ENCODE peak calls at places on chromosomes 2 and 18, in seven cellular contexts. One of them, this sample, is unnamed.

GRCh38 chr2:224217962-224218347 is 178.9 kb upstream of the SERPINE2 start:
- DNase-seq in H1: no peak
- DNase-seq in IMR-90: peak; percentile 90
- DNase-seq in mesendoderm: no peak
- DNase-seq in neuronal stem cell: no peak
- DNase-seq in mesenchymal stem cell: no peak
- DNase-seq in trophoblast cell: no peak
- DNase-seq in this sample: no peak

GRCh38 chr2:196849895-196850294 is 40.7 kb upstream of the C2orf66 start:
- DNase-seq in IMR-90: peak; percentile 45
- DNase-seq in trophoblast cell: no peak
- DNase-seq in mesenchymal stem cell: peak; percentile 19
- DNase-seq in neuronal stem cell: no peak
- DNase-seq in H1: no peak
- DNase-seq in mesendoderm: peak; percentile 43
- DNase-seq in this sample: no peak

GRCh38 chr18:77173274-77174030 is 40.9 kb upstream of the MBP start:
- DNase-seq in IMR-90: no peak
- DNase-seq in trophoblast cell: no peak
- DNase-seq in mesendoderm: no peak
- DNase-seq in neuronal stem cell: no peak
- DNase-seq in mesenchymal stem cell: no peak
- DNase-seq in H1: no peak
- DNase-seq in this sample: no peak

GRCh38 chr18:54134053-54134452 is 90.4 kb downstream of the MBD2 start:
- DNase-seq in mesenchymal stem cell: no peak
- DNase-seq in H1: no peak
- DNase-seq in IMR-90: no peak
- DNase-seq in neuronal stem cell: no peak
- DNase-seq in trophoblast cell: no peak
- DNase-seq in mesendoderm: no peak
- DNase-seq in this sample: no peak

GRCh38 chr2:60536716-60537115 is 16.7 kb downstream of the BCL11A start:
- DNase-seq in neuronal stem cell: no peak
- DNase-seq in mesenchymal stem cell: no peak
- DNase-seq in H1: no peak
- DNase-seq in trophoblast cell: no peak
- DNase-seq in mesendoderm: no peak
- DNase-seq in IMR-90: no peak
- DNase-seq in this sample: no peak

GRCh38 chr2:109102588-109103233 is 26.3 kb upstream of the SH3RF3 start:
- DNase-seq in neuronal stem cell: no peak
- DNase-seq in mesenchymal stem cell: no peak
- DNase-seq in trophoblast cell: no peak
- DNase-seq in mesendoderm: peak; percentile 43
- DNase-seq in H1: no peak
- DNase-seq in IMR-90: no peak
- DNase-seq in this sample: peak; percentile 62

GRCh38 chr18:78738076-78738690 is 241.4 kb upstream of the SALL3 start:
- DNase-seq in neuronal stem cell: no peak
- DNase-seq in trophoblast cell: no peak
- DNase-seq in mesenchymal stem cell: no peak
- DNase-seq in H1: no peak
- DNase-seq in IMR-90: no peak
- DNase-seq in mesendoderm: no peak
- DNase-seq in this sample: peak; percentile 11

GRCh38 chr2:128028668-128029054 is 802 bp upstream of the SAP130 start:
- DNase-seq in trophoblast cell: no peak
- DNase-seq in H1: no peak
- DNase-seq in mesenchymal stem cell: peak; percentile 3
- DNase-seq in mesendoderm: no peak
- DNase-seq in neuronal stem cell: no peak
- DNase-seq in IMR-90: no peak
- DNase-seq in this sample: no peak

GRCh38 chr2:53545159-53546055 is 222.2 kb upstream of the CHAC2 start:
- DNase-seq in IMR-90: no peak
- DNase-seq in trophoblast cell: no peak
- DNase-seq in mesenchymal stem cell: no peak
- DNase-seq in H1: no peak
- DNase-seq in neuronal stem cell: no peak
- DNase-seq in mesendoderm: no peak
- DNase-seq in this sample: no peak

GRCh38 chr2:12169060-12169406 is 422.6 kb downstream of the LPIN1 start:
- DNase-seq in IMR-90: peak; percentile 82
- DNase-seq in trophoblast cell: peak; percentile 27
- DNase-seq in mesenchymal stem cell: peak; percentile 88
- DNase-seq in mesendoderm: no peak
- DNase-seq in neuronal stem cell: no peak
- DNase-seq in H1: no peak
- DNase-seq in this sample: no peak

GRCh38 chr2:230794472-230794871 is 70.3 kb upstream of the ITM2C start:
- DNase-seq in trophoblast cell: peak; percentile 85
- DNase-seq in IMR-90: peak; percentile 19
- DNase-seq in mesendoderm: no peak
- DNase-seq in neuronal stem cell: no peak
- DNase-seq in mesenchymal stem cell: peak; percentile 84
- DNase-seq in H1: no peak
- DNase-seq in this sample: no peak

GRCh38 chr18:36899289-36899688 is 70.4 kb downstream of the KIAA1328 start:
- DNase-seq in mesenchymal stem cell: no peak
- DNase-seq in mesendoderm: peak; percentile 73
- DNase-seq in trophoblast cell: no peak
- DNase-seq in neuronal stem cell: no peak
- DNase-seq in IMR-90: peak; percentile 27
- DNase-seq in H1: no peak
- DNase-seq in this sample: no peak

GRCh38 chr2:70932631-70933230 is 3.0 kb upstream of the ATP6V1B1 start:
- DNase-seq in IMR-90: no peak
- DNase-seq in mesendoderm: no peak
- DNase-seq in H1: peak; percentile 39
- DNase-seq in trophoblast cell: no peak
- DNase-seq in mesenchymal stem cell: no peak
- DNase-seq in neuronal stem cell: no peak
- DNase-seq in this sample: no peak

GRCh38 chr2:147696426-147696825 is 148.4 kb upstream of the ACVR2A start:
- DNase-seq in IMR-90: no peak
- DNase-seq in mesenchymal stem cell: no peak
- DNase-seq in mesendoderm: no peak
- DNase-seq in neuronal stem cell: no peak
- DNase-seq in H1: no peak
- DNase-seq in trophoblast cell: no peak
- DNase-seq in this sample: no peak

GRCh38 chr2:241061275-241061674 is 40.8 kb downstream of the MTERF4 start:
- DNase-seq in mesenchymal stem cell: peak; percentile 30
- DNase-seq in trophoblast cell: peak; percentile 93
- DNase-seq in mesendoderm: no peak
- DNase-seq in H1: no peak
- DNase-seq in neuronal stem cell: no peak
- DNase-seq in IMR-90: peak; percentile 29
- DNase-seq in this sample: no peak

GRCh38 chr2:56369316-56369715 is 185.5 kb downstream of the CCDC85A start:
- DNase-seq in H1: no peak
- DNase-seq in mesenchymal stem cell: peak; percentile 27
- DNase-seq in IMR-90: no peak
- DNase-seq in trophoblast cell: no peak
- DNase-seq in mesendoderm: peak; percentile 16
- DNase-seq in neuronal stem cell: no peak
- DNase-seq in this sample: no peak

GRCh38 chr2:136651611-136652010 is 113.7 kb upstream of the THSD7B start:
- DNase-seq in trophoblast cell: no peak
- DNase-seq in neuronal stem cell: no peak
- DNase-seq in H1: no peak
- DNase-seq in mesenchymal stem cell: no peak
- DNase-seq in mesendoderm: no peak
- DNase-seq in IMR-90: no peak
- DNase-seq in this sample: no peak

GRCh38 chr2:234635284-234635683 is 138.4 kb upstream of the ARL4C start:
- DNase-seq in mesendoderm: no peak
- DNase-seq in IMR-90: peak; percentile 32
- DNase-seq in H1: peak; percentile 14
- DNase-seq in mesenchymal stem cell: peak; percentile 17
- DNase-seq in neuronal stem cell: no peak
- DNase-seq in trophoblast cell: no peak
- DNase-seq in this sample: no peak

GRCh38 chr2:132547089-132547687 is 122.8 kb downstream of the LYPD1 start:
- DNase-seq in mesendoderm: peak; percentile 80
- DNase-seq in neuronal stem cell: peak; percentile 69
- DNase-seq in trophoblast cell: peak; percentile 50
- DNase-seq in mesenchymal stem cell: peak; percentile 72
- DNase-seq in H1: peak; percentile 81
- DNase-seq in IMR-90: peak; percentile 85
- DNase-seq in this sample: peak; percentile 63

GRCh38 chr2:150127995-150128394 is 359.5 kb downstream of the RND3 start:
- DNase-seq in trophoblast cell: no peak
- DNase-seq in neuronal stem cell: no peak
- DNase-seq in H1: no peak
- DNase-seq in mesendoderm: no peak
- DNase-seq in mesenchymal stem cell: peak; percentile 65
- DNase-seq in IMR-90: peak; percentile 80
- DNase-seq in this sample: no peak

GRCh38 chr2:224014336-224014735 is 24.8 kb downstream of the SERPINE2 start:
- DNase-seq in neuronal stem cell: no peak
- DNase-seq in H1: no peak
- DNase-seq in mesenchymal stem cell: no peak
- DNase-seq in IMR-90: no peak
- DNase-seq in mesendoderm: no peak
- DNase-seq in trophoblast cell: peak; percentile 85
- DNase-seq in this sample: no peak

GRCh38 chr18:29749699-29750098 is 1292.8 kb downstream of the DSC3 start:
- DNase-seq in neuronal stem cell: no peak
- DNase-seq in mesenchymal stem cell: peak; percentile 68
- DNase-seq in trophoblast cell: peak; percentile 62
- DNase-seq in mesendoderm: peak; percentile 10
- DNase-seq in IMR-90: peak; percentile 60
- DNase-seq in H1: no peak
- DNase-seq in this sample: no peak

GRCh38 chr2:31812051-31812798 is 198.6 kb downstream of the MEMO1 start:
- DNase-seq in mesendoderm: peak; percentile 15
- DNase-seq in trophoblast cell: no peak
- DNase-seq in neuronal stem cell: no peak
- DNase-seq in IMR-90: peak; percentile 17
- DNase-seq in mesenchymal stem cell: peak; percentile 44
- DNase-seq in H1: no peak
- DNase-seq in this sample: no peak

GRCh38 chr2:164719996-164720941 is 99.0 kb upstream of the GRB14 start:
- DNase-seq in trophoblast cell: no peak
- DNase-seq in mesenchymal stem cell: peak; percentile 37
- DNase-seq in mesendoderm: no peak
- DNase-seq in H1: no peak
- DNase-seq in neuronal stem cell: no peak
- DNase-seq in IMR-90: peak; percentile 14
- DNase-seq in this sample: no peak

GRCh38 chr18:54140641-54141040 is 83.8 kb downstream of the MBD2 start:
- DNase-seq in trophoblast cell: no peak
- DNase-seq in neuronal stem cell: no peak
- DNase-seq in IMR-90: peak; percentile 72
- DNase-seq in H1: no peak
- DNase-seq in mesenchymal stem cell: no peak
- DNase-seq in mesendoderm: no peak
- DNase-seq in this sample: no peak

GRCh38 chr2:226122067-226122466 is 677.6 kb downstream of the IRS1 start:
- DNase-seq in IMR-90: no peak
- DNase-seq in neuronal stem cell: no peak
- DNase-seq in mesendoderm: no peak
- DNase-seq in mesenchymal stem cell: no peak
- DNase-seq in trophoblast cell: no peak
- DNase-seq in H1: no peak
- DNase-seq in this sample: no peak

GRCh38 chr2:120016800-120017199 is 3.9 kb downstream of the EPB41L5 start:
- DNase-seq in IMR-90: no peak
- DNase-seq in trophoblast cell: no peak
- DNase-seq in H1: no peak
- DNase-seq in neuronal stem cell: no peak
- DNase-seq in mesenchymal stem cell: no peak
- DNase-seq in mesendoderm: no peak
- DNase-seq in this sample: no peak
- H3K27ac ChIP-seq in IMR-90: no peak overlapping the region
- H3K27ac ChIP-seq in trophoblast cell: no peak overlapping the region
- H3K27ac ChIP-seq in H1: no peak overlapping the region
- H3K27ac ChIP-seq in neuronal stem cell: no peak overlapping the region
- H3K27ac ChIP-seq in mesenchymal stem cell: no peak overlapping the region
- H3K27ac ChIP-seq in mesendoderm: no peak overlapping the region
- H3K27ac ChIP-seq in this sample: no peak overlapping the region

GRCh38 chr18:71784777-71785176 is 759.4 kb downstream of the CBLN2 start:
- DNase-seq in H1: no peak
- DNase-seq in trophoblast cell: no peak
- DNase-seq in neuronal stem cell: no peak
- DNase-seq in mesenchymal stem cell: no peak
- DNase-seq in mesendoderm: peak; percentile 25
- DNase-seq in IMR-90: no peak
- DNase-seq in this sample: no peak
- H4K8ac ChIP-seq in H1: no peak overlapping the region
- H4K8ac ChIP-seq in trophoblast cell: no peak overlapping the region
- H4K8ac ChIP-seq in neuronal stem cell: no peak overlapping the region
- H4K8ac ChIP-seq in mesenchymal stem cell: no peak overlapping the region
- H4K8ac ChIP-seq in mesendoderm: no peak overlapping the region
- H4K8ac ChIP-seq in IMR-90: no peak overlapping the region
- H4K8ac ChIP-seq in this sample: no peak overlapping the region

GRCh38 chr2:112714331-112714730 is 6.5 kb upstream of the NT5DC4 start:
- DNase-seq in neuronal stem cell: no peak
- DNase-seq in H1: no peak
- DNase-seq in mesendoderm: no peak
- DNase-seq in IMR-90: no peak
- DNase-seq in mesenchymal stem cell: no peak
- DNase-seq in trophoblast cell: no peak
- DNase-seq in this sample: no peak
- H3K18ac ChIP-seq in neuronal stem cell: peak overlapping the region; percentile 39
- H3K18ac ChIP-seq in H1: no peak overlapping the region
- H3K18ac ChIP-seq in mesendoderm: no peak overlapping the region
- H3K18ac ChIP-seq in IMR-90: no peak overlapping the region
- H3K18ac ChIP-seq in mesenchymal stem cell: no peak overlapping the region
- H3K18ac ChIP-seq in trophoblast cell: no peak overlapping the region
- H3K18ac ChIP-seq in this sample: no peak overlapping the region

GRCh38 chr2:206213514-206213845 is 53.8 kb downstream of the EEF1B2 start:
- DNase-seq in mesendoderm: no peak
- DNase-seq in IMR-90: no peak
- DNase-seq in H1: no peak
- DNase-seq in neuronal stem cell: no peak
- DNase-seq in trophoblast cell: no peak
- DNase-seq in mesenchymal stem cell: no peak
- DNase-seq in this sample: no peak
- H3K27ac ChIP-seq in mesendoderm: no peak overlapping the region
- H3K27ac ChIP-seq in IMR-90: no peak overlapping the region
- H3K27ac ChIP-seq in H1: no peak overlapping the region
- H3K27ac ChIP-seq in neuronal stem cell: peak overlapping the region; percentile 64
- H3K27ac ChIP-seq in trophoblast cell: no peak overlapping the region
- H3K27ac ChIP-seq in mesenchymal stem cell: no peak overlapping the region
- H3K27ac ChIP-seq in this sample: no peak overlapping the region

This sample was measured in H9.